ENCODE peak calls at places on chromosomes 13 and 19, in eight cellular contexts. A is astrocyte of the cerebellum; W is stimulated activated CD8-positive, alpha-beta memory T cell treated with anti-CD3 and anti-CD28 coated beads, Interleukin-7, amount 100 ng/mL, for 1 hour; S is EL; F is hippocampal formation; H is NCI-H460; G is stimulated activated naive CD4-positive, alpha-beta T cell treated with Interleukin-2 at 50 U/mL for 16 hours; U is activated effector memory CD4-positive, alpha-beta T cell treated with Interleukin-2 at 50 U/mL for 16 hours. V is an unnamed sample.
A peak's percentile ranks its signal among the peaks of the same experiment; 100 is the strongest.

GRCh38 chr19:33311326-33311682 is 9.0 kb upstream of the CEBPA start:
- DNase-seq in A (no peak), H (no peak), F (no peak), W (no peak), G (no peak), S (no peak), U (no peak), V (no peak)

GRCh38 chr19:15511671-15512424 is 3.5 kb downstream of the CYP4F22 start:
- DNase-seq in S (no peak), G (no peak), W (no peak), H (no peak), A (no peak), F (no peak), U (no peak), V (no peak)

GRCh38 chr19:5313307-5313706 is 27.3 kb downstream of the PTPRS start:
- DNase-seq in G (no peak), W (no peak), F (no peak), U (no peak), A (no peak), S (no peak), H (no peak), V (no peak)

GRCh38 chr19:35783469-35784400 is 8.4 kb downstream of the ARHGAP33 start:
- DNase-seq in U (no peak), H (no peak), W (no peak), A (no peak), S (no peak), G (no peak), F (no peak), V (no peak)

GRCh38 chr19:35468637-35469036 is 20.6 kb downstream of the FFAR2 start:
- DNase-seq in H (peak; percentile 20), A (no peak), W (peak; percentile 17), U (peak; percentile 52), F (no peak), G (peak; percentile 57), S (peak; percentile 17), V (peak; percentile 60)

GRCh38 chr13:110949628-110950027 is 34.8 kb upstream of the ANKRD10 start:
- DNase-seq in F (no peak), S (no peak), H (no peak), W (no peak), U (no peak), A (no peak), G (no peak), V (no peak)

GRCh38 chr13:21576424-21576823 is 27.5 kb downstream of the MICU2 start:
- DNase-seq in G (no peak), F (no peak), W (no peak), A (no peak), S (peak; percentile 67), H (no peak), U (no peak), V (no peak)

GRCh38 chr19:17963936-17964691 is 2.8 kb upstream of the KCNN1 start:
- DNase-seq in H (no peak), A (no peak), S (no peak), W (no peak), F (no peak), U (no peak), G (no peak), V (no peak)

GRCh38 chr13:47499358-47500150 is 501.5 kb downstream of the SUCLA2 start:
- DNase-seq in U (no peak), W (no peak), H (peak; percentile 44), G (no peak), F (no peak), S (peak; percentile 82), A (peak; percentile 68), V (no peak)

GRCh38 chr19:45253396-45254027 is 2.4 kb downstream of the MARK4 start:
- DNase-seq in H (no peak), A (no peak), G (peak; percentile 17), U (peak; percentile 9), W (no peak), F (no peak), S (peak; percentile 21), V (no peak)

GRCh38 chr13:87677334-87678234 is 6.4 kb downstream of the SLITRK5 start:
- DNase-seq in G (no peak), S (no peak), A (no peak), W (no peak), H (no peak), U (no peak), F (no peak), V (peak; percentile 23)

GRCh38 chr19:42764836-42765235 is 642 bp downstream of the PSG8 start:
- DNase-seq in F (no peak), A (no peak), H (no peak), U (no peak), G (no peak), S (no peak), W (no peak), V (no peak)

GRCh38 chr19:46378268-46378667 is 31.4 kb downstream of the PPP5C start:
- DNase-seq in U (no peak), F (no peak), W (no peak), G (no peak), H (no peak), S (peak; percentile 68), A (peak; percentile 41), V (no peak)

GRCh38 chr13:43564941-43565340 is 221.8 kb downstream of the ENOX1 start:
- DNase-seq in F (no peak), H (no peak), A (no peak), S (no peak), W (no peak), G (no peak), U (no peak), V (no peak)